ENCODE peak calls at places on chromosomes 13 and 19, in ten cellular contexts. N, E, F, K, L, S, G, T, J and W are unnamed samples.

GRCh38 chr13:41917641-41918040 is 43.3 kb downstream of the VWA8 start:
- DNase-seq in N (no peak), E (no peak), F (no peak), K (no peak), L (no peak), S (peak), G (no peak), T (no peak), J (peak), W (no peak)

GRCh38 chr13:75299913-75300862 is 181.8 kb downstream of the TBC1D4 start:
- DNase-seq in N (no peak), E (no peak), F (no peak), K (no peak), L (no peak), S (no peak), G (no peak), T (no peak), J (peak), W (no peak)

GRCh38 chr19:15248106-15248505 is 15.9 kb upstream of the EPHX3 start:
- DNase-seq in N (no peak), E (no peak), F (no peak), K (no peak), L (no peak), S (no peak), G (peak), T (no peak), J (peak), W (no peak)

GRCh38 chr13:48493076-48493765 is 39.7 kb downstream of the RCBTB2 start:
- DNase-seq in N (no peak), E (no peak), F (no peak), K (no peak), L (no peak), S (peak), G (no peak), T (no peak), J (no peak), W (no peak)

GRCh38 chr19:19909654-19910053 is 8.9 kb downstream of the ZNF93 start:
- DNase-seq in N (no peak), E (no peak), F (no peak), K (no peak), L (no peak), S (no peak), G (no peak), T (no peak), J (no peak), W (no peak)

GRCh38 chr19:45035755-45036154 is 3.1 kb upstream of the CLASRP start:
- DNase-seq in N (no peak), E (no peak), F (no peak), K (no peak), L (no peak), S (no peak), G (no peak), T (no peak), J (no peak), W (no peak)

GRCh38 chr13:98483636-98484288 is 93.1 kb downstream of the STK24 start:
- DNase-seq in N (no peak), E (no peak), F (no peak), K (no peak), L (no peak), S (no peak), G (no peak), T (no peak), J (peak), W (no peak)

GRCh38 chr13:48838193-48839000 is 137.3 kb upstream of the FNDC3A start:
- DNase-seq in N (no peak), E (no peak), F (no peak), K (no peak), L (no peak), S (no peak), G (no peak), T (no peak), J (peak), W (no peak)

GRCh38 chr13:101390461-101390860 is 25.8 kb downstream of the NALCN start:
- DNase-seq in N (no peak), E (no peak), F (no peak), K (no peak), L (no peak), S (no peak), G (no peak), T (no peak), J (peak), W (no peak)

GRCh38 chr19:49335784-49336481 is 727 bp downstream of the CD37 start:
- DNase-seq in N (no peak), E (peak), F (no peak), K (no peak), L (no peak), S (no peak), G (no peak), T (peak), J (no peak), W (no peak)

GRCh38 chr19:49331616-49332055 is 3.6 kb upstream of the CD37 start:
- DNase-seq in N (peak), E (peak), F (no peak), K (no peak), L (no peak), S (peak), G (no peak), T (no peak), J (peak), W (no peak)

GRCh38 chr19:49336482-49337266 is 1.5 kb downstream of the CD37 start:
- DNase-seq in N (no peak), E (peak), F (no peak), K (no peak), L (no peak), S (no peak), G (no peak), T (peak), J (no peak), W (no peak)

GRCh38 chr19:49335071-49335783 is at the start of gene CD37:
- DNase-seq in N (no peak), E (peak), F (no peak), K (no peak), L (peak), S (peak), G (no peak), T (peak), J (no peak), W (no peak)

GRCh38 chr19:49333426-49334288 is 1.5 kb upstream of the CD37 start:
- DNase-seq in N (no peak), E (peak), F (no peak), K (no peak), L (peak), S (peak), G (no peak), T (peak), J (peak), W (no peak)
- TF ChIP-seq POLR2A in N (no peak), E (no peak), F (no peak), K (no peak), L (peak), S (no peak), G (no peak), T (no peak), J (no peak), W (no peak)

DNA sequence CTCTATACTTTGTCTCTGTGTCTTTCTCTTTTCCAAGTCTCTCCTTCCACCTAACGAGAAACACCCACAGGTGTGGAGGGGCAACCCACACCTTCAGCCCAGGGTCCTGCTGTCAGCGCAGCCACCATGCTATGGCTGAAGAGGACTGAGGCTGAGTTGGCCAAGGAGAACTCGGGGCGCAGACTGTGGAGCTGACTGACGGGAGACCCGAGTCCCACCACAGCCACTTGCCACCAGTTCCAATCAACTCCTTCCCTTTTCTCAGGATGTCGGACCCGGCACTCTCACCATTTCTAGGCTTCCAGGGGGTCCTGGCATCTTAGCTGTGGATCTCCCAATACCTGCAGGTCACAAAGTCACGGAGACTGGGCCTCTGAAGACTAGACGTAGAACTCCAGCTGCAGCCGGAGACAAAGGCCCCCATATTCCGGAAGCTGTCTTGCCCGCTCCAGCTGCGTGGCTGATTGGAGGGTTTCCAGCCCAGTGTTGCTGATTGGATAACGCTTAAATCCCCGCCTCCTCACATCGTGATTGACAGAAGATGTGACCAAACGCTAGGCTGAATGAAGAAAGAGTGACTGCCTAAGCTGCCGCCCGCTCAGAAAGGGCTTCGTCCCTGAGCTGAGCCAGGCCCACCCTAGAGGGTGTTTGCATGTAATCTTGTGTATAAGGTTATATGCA is 63.6 kb downstream of the ZNF429 start:
- DNase-seq in N (no peak), E (peak), F (peak), K (no peak), L (no peak), S (peak), G (peak), T (peak), J (peak), W (no peak)
- TF ChIP-seq POLR2A in N (no peak), E (no peak), F (peak), K (no peak), L (no peak), S (no peak), G (peak), T (no peak), J (peak), W (peak)

DNA sequence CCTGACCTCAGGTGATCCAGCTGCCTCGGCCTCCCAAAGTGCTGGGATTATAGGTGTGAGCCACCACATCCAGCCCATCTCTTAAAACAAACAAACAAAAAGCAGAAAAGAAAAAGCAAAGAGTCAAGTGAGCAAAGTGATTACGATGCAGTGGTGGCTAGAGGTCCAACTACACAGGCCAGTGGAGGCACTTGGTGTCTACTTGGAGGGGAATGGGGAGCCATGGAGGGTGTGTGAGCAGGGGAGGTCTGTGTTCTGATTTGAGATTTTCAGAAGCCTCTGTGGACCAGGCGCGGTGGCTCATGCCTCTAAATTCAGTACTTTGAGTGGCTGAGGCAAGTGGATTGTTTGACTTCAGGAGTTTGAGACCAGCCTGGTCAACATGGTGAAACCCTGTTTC is 6.6 kb downstream of the COLGALT1 start:
- DNase-seq in N (no peak), E (no peak), F (no peak), K (no peak), L (no peak), S (no peak), G (no peak), T (no peak), J (no peak), W (no peak)
- TF ChIP-seq POLR2A in N (no peak), E (no peak), F (no peak), K (no peak), L (no peak), S (no peak), G (no peak), T (no peak), J (no peak), W (no peak)

DNA sequence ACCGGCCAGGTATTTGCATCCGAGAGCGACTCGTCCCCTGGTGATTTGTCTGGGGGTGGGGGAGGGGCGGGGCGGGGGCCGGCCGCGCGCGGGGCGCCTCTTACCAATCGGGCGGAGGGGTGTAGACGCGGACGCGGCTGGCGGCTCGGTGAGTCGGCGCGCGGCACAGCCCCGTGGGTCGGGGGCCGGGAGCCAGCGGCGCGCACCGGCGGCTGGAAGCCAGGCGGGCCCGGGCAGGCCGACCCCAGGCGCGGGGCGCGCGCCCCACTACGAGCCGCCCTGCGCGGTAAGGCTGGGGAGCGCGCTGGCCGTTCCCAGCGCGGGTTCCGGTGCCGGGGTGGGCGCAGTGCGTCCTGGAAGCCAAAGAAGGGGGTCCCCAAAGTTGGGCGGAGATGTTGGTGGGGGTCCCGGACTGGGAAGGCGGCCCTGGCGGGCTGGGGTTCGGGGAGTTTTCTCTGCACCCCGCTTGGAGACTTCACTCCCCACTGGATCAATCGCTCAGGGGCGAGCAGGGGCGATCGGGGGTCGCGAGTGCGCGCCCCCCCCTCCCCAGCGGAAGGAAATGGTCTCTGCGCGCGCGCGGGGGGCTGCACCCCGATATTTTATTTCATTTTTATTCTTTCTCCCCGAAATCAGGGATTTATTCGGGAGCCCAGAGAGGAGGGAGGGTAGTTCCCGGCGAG is at the start of gene ARID3A:
- DNase-seq in N (peak), E (no peak), F (no peak), K (no peak), L (peak), S (peak), G (no peak), T (peak), J (no peak), W (no peak)
- TF ChIP-seq POLR2A in N (no peak), E (no peak), F (peak), K (no peak), L (peak), S (no peak), G (no peak), T (no peak), J (peak), W (peak)